ENCODE peak calls at places on chromosomes 6 and 20, in five cellular contexts. F is fibroblast of the conjunctiva, P is thoracic aorta, J is HT1080, R is HCT116. M is an unnamed sample.

GRCh38 chr6:168171673-168172352 is 92.8 kb upstream of the FRMD1 start:
- DNase-seq in F (no peak), P (no peak), J (no peak), R (no peak), M (no peak)

GRCh38 chr6:11271228-11271627 is 38.8 kb upstream of the NEDD9 start:
- DNase-seq in F (peak), P (no peak), J (no peak), R (no peak), M (no peak)

GRCh38 chr20:10622657-10623418 is 51.0 kb downstream of the JAG1 start:
- DNase-seq in F (no peak), P (no peak), J (no peak), R (no peak), M (no peak)

GRCh38 chr6:138428943-138429616 is 25.1 kb downstream of the HEBP2 start:
- DNase-seq in F (peak), P (no peak), J (peak), R (peak), M (peak)

GRCh38 chr6:27295301-27296079 is 16.6 kb downstream of the POM121L2 start:
- DNase-seq in F (peak), P (no peak), J (peak), R (peak), M (no peak)

GRCh38 chr6:116363759-116364158 is 7.0 kb upstream of the DSE start:
- DNase-seq in F (no peak), P (no peak), J (peak), R (no peak), M (no peak)

GRCh38 chr20:44070139-44070900 is 116.7 kb downstream of the JPH2 start:
- DNase-seq in F (no peak), P (no peak), J (no peak), R (no peak), M (no peak)

GRCh38 chr6:158485411-158485810 is 74.5 kb upstream of the TMEM181 start:
- DNase-seq in F (no peak), P (no peak), J (no peak), R (no peak), M (no peak)

GRCh38 chr6:73798592-73798991 is 102.6 kb downstream of the CD109 start:
- DNase-seq in F (peak), P (no peak), J (peak), R (peak), M (no peak)

GRCh38 chr6:43948527-43949450 is 178.5 kb downstream of the MRPL14 start:
- DNase-seq in F (no peak), P (no peak), J (peak), R (no peak), M (no peak)

GRCh38 chr20:17684077-17684888 is 2.2 kb upstream of the RRBP1 start:
- DNase-seq in F (no peak), P (no peak), J (no peak), R (no peak), M (no peak)

GRCh38 chr6:108635505-108636226 is 74.9 kb downstream of the FOXO3 start:
- DNase-seq in F (no peak), P (no peak), J (no peak), R (no peak), M (no peak)

GRCh38 chr20:41734506-41734945 is 116.3 kb upstream of the CHD6 start:
- DNase-seq in F (peak), P (no peak), J (peak), R (peak), M (peak)

GRCh38 chr6:45714795-45715507 is 300.7 kb downstream of the CLIC5 start:
- DNase-seq in F (peak), P (no peak), J (peak), R (peak), M (peak)

GRCh38 chr6:31834704-31835375 is 7.3 kb downstream of the HSPA1B start:
- DNase-seq in F (peak), P (no peak), J (no peak), R (peak), M (peak)

M was measured in germinal center.